ENCODE peak calls at places on chromosome 9, in four cellular contexts. P, I, Z and X are unnamed samples.

GRCh38 chr9:137457406-137458193 is 1.5 kb downstream of the NSMF start:
- DNase-seq in P (no peak), I (no peak), Z (no peak), X (no peak)

GRCh38 chr9:107251756-107252322 is 31.2 kb upstream of the RAD23B start:
- DNase-seq in Z (no peak), P (no peak), I (peak), X (peak)

GRCh38 chr9:75170898-75171360 is 82.6 kb downstream of the OSTF1 start:
- DNase-seq in P (no peak), I (no peak), Z (no peak), X (no peak)

GRCh38 chr9:123157216-123157615 is 111.2 kb downstream of the STRBP start:
- DNase-seq in Z (no peak), I (peak), P (no peak), X (no peak)

GRCh38 chr9:83630938-83631457 is 8.1 kb downstream of the IDNK start:
- DNase-seq in I (no peak), P (no peak), Z (no peak), X (no peak)

GRCh38 chr9:33932078-33932807 is 115.3 kb downstream of the UBE2R2 start:
- DNase-seq in P (no peak), Z (no peak), I (no peak), X (no peak)

GRCh38 chr9:99851028-99851822 is 29.5 kb downstream of the NR4A3 start:
- DNase-seq in I (no peak), P (peak), Z (no peak), X (peak)

GRCh38 chr9:74285075-74285474 is 212.1 kb upstream of the RORB start:
- DNase-seq in I (no peak), P (no peak), Z (no peak), X (no peak)

GRCh38 chr9:89983411-89983810 is 378.6 kb downstream of the GADD45G start:
- DNase-seq in Z (no peak), I (no peak), P (no peak), X (no peak)

GRCh38 chr9:92980085-92980745 is 32.9 kb downstream of the FGD3 start:
- DNase-seq in P (no peak), I (no peak), Z (no peak), X (no peak)

GRCh38 chr9:87665516-87665915 is 60.4 kb upstream of the CTSL start:
- DNase-seq in P (no peak), I (no peak), Z (no peak), X (no peak)

GRCh38 chr9:87668722-87669121 is 57.2 kb upstream of the CTSL start:
- DNase-seq in I (no peak), Z (no peak), P (no peak), X (no peak)

GRCh38 chr9:87668222-87668621 is 57.7 kb upstream of the CTSL start:
- DNase-seq in I (no peak), P (no peak), Z (no peak), X (no peak)

GRCh38 chr9:87664153-87665060 is 61.5 kb upstream of the CTSL start:
- DNase-seq in I (no peak), Z (no peak), P (no peak), X (no peak)

GRCh38 chr9:87667164-87667738 is 58.7 kb upstream of the CTSL start:
- DNase-seq in P (no peak), Z (no peak), I (no peak), X (no peak)
- TF ChIP-seq CTCF in P (peak), Z (no peak), I (peak), X (peak)

GRCh38 chr9:19481971-19482404 is 73.2 kb downstream of the ACER2 start:
- DNase-seq in P (no peak), I (no peak), Z (no peak), X (no peak)
- TF ChIP-seq CTCF in P (no peak), I (no peak), Z (no peak), X (no peak)

DNA sequence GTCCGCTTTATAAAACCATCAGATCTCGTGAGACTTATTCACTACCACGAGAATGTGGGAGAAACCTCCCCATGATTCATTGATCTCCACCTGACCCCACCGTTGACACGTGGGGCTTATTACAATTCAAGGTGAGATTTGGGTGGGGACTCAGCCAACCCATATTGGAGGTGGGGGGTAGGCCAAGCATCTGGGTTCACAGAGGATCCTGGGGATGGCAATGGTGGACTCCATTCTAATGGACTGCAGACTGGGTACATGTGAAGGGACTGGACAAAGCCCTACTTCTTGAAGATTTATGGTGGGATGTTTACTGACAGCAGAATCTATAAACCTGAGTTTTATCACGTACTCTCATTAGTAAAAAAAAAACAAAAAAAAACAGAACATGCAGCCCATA is 15.1 kb downstream of the QRFP start:
- DNase-seq in I (no peak), P (no peak), Z (no peak), X (no peak)
- TF ChIP-seq CTCF in I (no peak), P (no peak), Z (no peak), X (no peak)

GRCh38 chr9:104863180-104863883 is 64.6 kb downstream of the ABCA1 start:
- DNase-seq in P (peak), Z (no peak), I (peak), X (no peak)
- TF ChIP-seq CTCF in P (peak), Z (peak), I (peak), X (peak)

DNA sequence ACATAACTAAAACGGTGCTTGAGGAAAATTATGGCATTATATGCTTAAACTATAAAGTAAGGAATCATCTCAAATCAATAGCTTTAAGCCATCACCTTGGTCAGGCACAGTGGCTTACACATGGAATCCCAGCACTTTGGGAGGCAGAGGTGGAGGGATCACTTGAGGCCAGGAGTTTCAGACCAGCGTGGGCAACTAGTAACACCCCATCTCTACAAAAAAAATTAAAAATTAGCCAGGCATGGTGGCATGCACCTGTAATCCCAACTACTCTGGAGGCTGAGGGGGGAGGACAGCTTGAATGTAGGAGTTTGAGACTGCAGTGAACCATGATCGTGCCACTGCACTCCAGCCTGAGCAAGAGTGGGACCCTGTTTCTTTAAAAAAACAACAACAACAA is 22.6 kb downstream of the ACTL7A start:
- DNase-seq in P (no peak), Z (no peak), I (no peak), X (no peak)
- TF ChIP-seq CTCF in P (no peak), Z (no peak), I (no peak), X (no peak)

DNA sequence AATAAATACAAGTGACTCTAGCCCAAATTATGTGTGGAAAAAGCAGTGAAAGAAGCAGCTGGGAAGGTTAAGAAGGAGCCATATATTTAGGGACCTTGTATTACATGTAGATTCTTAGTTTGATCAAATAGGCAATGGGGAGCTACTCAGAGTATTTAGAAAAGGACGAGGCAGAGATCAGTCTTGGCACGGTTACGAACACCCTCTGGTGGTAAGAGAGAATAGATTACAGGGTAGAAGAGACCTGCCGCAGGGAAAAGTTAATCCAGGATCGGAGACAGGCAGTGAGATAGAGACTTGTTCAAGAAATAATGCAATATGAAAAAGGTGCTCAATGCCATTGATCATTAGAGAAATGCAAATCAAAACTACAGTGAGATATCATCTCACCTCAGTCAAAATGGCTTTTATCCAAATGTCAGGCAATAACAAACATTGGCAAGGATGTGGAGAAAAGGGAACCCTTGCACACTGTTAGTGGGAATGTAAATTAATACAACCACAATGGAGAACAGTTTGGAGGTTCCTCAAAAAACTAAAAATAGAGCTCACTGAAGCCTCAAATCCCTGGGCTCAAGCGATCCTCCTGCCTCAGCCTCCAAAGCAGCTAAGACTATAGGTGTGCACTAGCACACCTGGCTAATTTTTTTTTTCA is 12.0 kb downstream of the INIP start:
- DNase-seq in I (peak), P (no peak), Z (no peak), X (no peak)
- TF ChIP-seq CTCF in I (peak), P (peak), Z (no peak), X (peak)

GRCh38 chr9:34992376-34992951 is 2.9 kb downstream of the DNAJB5 start:
- DNase-seq in P (peak), I (peak), Z (no peak), X (no peak)

GRCh38 chr9:34993502-34994428 is 4.2 kb downstream of the DNAJB5 start:
- DNase-seq in I (peak), Z (no peak), P (peak), X (no peak)

GRCh38 chr9:34990908-34991832 is 1.6 kb downstream of the DNAJB5 start:
- DNase-seq in Z (no peak), P (no peak), I (no peak), X (no peak)

GRCh38 chr9:34989946-34990635 is 546 bp downstream of the DNAJB5 start:
- DNase-seq in P (peak), I (peak), Z (peak), X (peak)

GRCh38 chr9:34991833-34992375 is 2.4 kb downstream of the DNAJB5 start:
- DNase-seq in P (no peak), I (no peak), Z (no peak), X (no peak)
- TF ChIP-seq CTCF in P (no peak), I (no peak), Z (no peak), X (no peak)